ENCODE peak calls at places on chromosomes 6 and 20, in eight cellular contexts. F is CD8-positive, alpha-beta memory T cell; Y is lung; U is GM23338; Q is stomach; S is neural progenitor cell; D is breast epithelium; G is DND-41. J is an unnamed sample.

GRCh38 chr6:56399250-56399671 is 151.9 kb upstream of the COL21A1 start:
- DNase-seq in F (no peak), Y (no peak), U (no peak), Q (no peak), S (no peak), D (no peak), G (no peak), J (no peak)

GRCh38 chr6:12148317-12148801 is 136.2 kb downstream of the HIVEP1 start:
- DNase-seq in F (no peak), Y (no peak), U (no peak), Q (no peak), S (no peak), D (no peak), G (no peak), J (no peak)

GRCh38 chr6:134873500-134874388 is 76.2 kb downstream of the ALDH8A1 start:
- DNase-seq in F (no peak), Y (no peak), U (no peak), Q (peak; percentile 56), S (no peak), D (no peak), G (no peak), J (no peak)

GRCh38 chr6:129659590-129660345 is 50.2 kb downstream of the ARHGAP18 start:
- DNase-seq in F (no peak), Y (no peak), U (no peak), Q (no peak), S (no peak), D (no peak), G (no peak), J (no peak)

GRCh38 chr6:157873735-157874344 is 50.8 kb downstream of the SNX9 start:
- DNase-seq in F (peak; percentile 81), Y (peak; percentile 70), U (peak; percentile 93), Q (peak; percentile 85), S (peak; percentile 81), D (peak; percentile 81), G (peak; percentile 80), J (peak; percentile 57)

GRCh38 chr6:43303751-43304331 is 4.8 kb downstream of the CRIP3 start:
- DNase-seq in F (no peak), Y (no peak), U (no peak), Q (no peak), S (no peak), D (no peak), G (no peak), J (no peak)

GRCh38 chr6:11139051-11139960 is 27.8 kb upstream of the ERVFRD-1 start:
- DNase-seq in F (no peak), Y (no peak), U (no peak), Q (no peak), S (no peak), D (no peak), G (no peak), J (no peak)

GRCh38 chr20:37868998-37869861 is 33.7 kb upstream of the VSTM2L start:
- DNase-seq in F (no peak), Y (no peak), U (peak; percentile 44), Q (no peak), S (peak; percentile 21), D (no peak), G (no peak), J (no peak)

GRCh38 chr20:2820084-2820895 is 4.1 kb downstream of the TMEM239 start:
- DNase-seq in F (peak; percentile 45), Y (peak; percentile 28), U (peak; percentile 70), Q (no peak), S (peak; percentile 43), D (no peak), G (peak; percentile 3), J (no peak)

GRCh38 chr6:74075323-74075722 is 379.3 kb downstream of the CD109 start:
- DNase-seq in F (no peak), Y (no peak), U (no peak), Q (no peak), S (no peak), D (no peak), G (no peak), J (peak; percentile 24)

GRCh38 chr6:46510656-46511055 is 19.4 kb upstream of the RCAN2 start:
- DNase-seq in F (no peak), Y (no peak), U (no peak), Q (no peak), S (no peak), D (no peak), G (no peak), J (peak; percentile 64)

GRCh38 chr20:5400164-5400762 is 83.5 kb upstream of the PROKR2 start:
- DNase-seq in F (no peak), Y (no peak), U (peak; percentile 69), Q (no peak), S (peak; percentile 73), D (no peak), G (peak; percentile 52), J (no peak)

GRCh38 chr20:53808733-53809132 is 215.1 kb upstream of the ZNF217 start:
- DNase-seq in F (no peak), Y (no peak), U (no peak), Q (no peak), S (no peak), D (no peak), G (no peak), J (no peak)

GRCh38 chr20:50312682-50313187 is 122.1 kb downstream of the CEBPB start:
- DNase-seq in F (no peak), Y (peak; percentile 79), U (no peak), Q (peak; percentile 86), S (no peak), D (peak; percentile 80), G (no peak), J (peak; percentile 61)

GRCh38 chr6:125030969-125031368 is 68.7 kb downstream of the RNF217 start:
- DNase-seq in F (no peak), Y (no peak), U (no peak), Q (no peak), S (no peak), D (no peak), G (no peak), J (no peak)

GRCh38 chr20:60206259-60206658 is 248.0 kb downstream of the CDH26 start:
- DNase-seq in F (no peak), Y (no peak), U (peak; percentile 49), Q (no peak), S (peak; percentile 67), D (no peak), G (peak; percentile 66), J (no peak)

GRCh38 chr20:13656721-13657368 is 18.1 kb upstream of the TASP1 start:
- DNase-seq in F (no peak), Y (no peak), U (no peak), Q (no peak), S (no peak), D (no peak), G (no peak), J (no peak)

DNA sequence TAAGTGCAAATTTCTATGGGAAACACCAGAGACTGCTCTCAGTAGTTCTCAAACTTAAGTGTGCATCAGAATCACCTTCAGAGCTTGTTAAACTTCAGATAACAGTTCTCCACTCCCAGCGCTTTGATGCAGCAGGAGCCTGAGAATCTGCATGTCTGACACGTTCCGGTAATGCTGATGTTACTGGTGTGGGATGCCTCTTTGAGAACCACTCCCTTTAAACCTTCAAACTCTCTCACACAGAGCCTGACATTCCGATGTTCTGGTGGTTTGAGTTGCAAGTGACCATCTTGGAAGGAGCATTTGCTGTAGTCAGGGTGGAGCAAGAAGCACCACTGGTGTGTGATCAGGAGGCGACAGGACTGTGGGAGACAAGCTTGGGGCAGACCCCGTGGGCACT is 57.9 kb downstream of the OTOR start:
- DNase-seq in F (no peak), Y (no peak), U (no peak), Q (no peak), S (no peak), D (no peak), G (no peak), J (no peak)
- H3K27me3 ChIP-seq in F (peaks cover 23% of the 10 kb centered on the region), Y (peaks cover 3% of the 10 kb centered on the region), U (no peaks in the 10 kb centered on the region), Q (peaks cover 67% of the 10 kb centered on the region), S (no peaks in the 10 kb centered on the region), D (no peaks in the 10 kb centered on the region), G (peaks cover 18% of the 10 kb centered on the region), J (no peaks in the 10 kb centered on the region)

GRCh38 chr20:44069203-44069931 is 117.6 kb downstream of the JPH2 start:
- DNase-seq in F (peak; percentile 84), Y (no peak), U (no peak), Q (peak; percentile 30), S (no peak), D (no peak), G (peak; percentile 81), J (no peak)
- H3K4me1 ChIP-seq in F (peaks cover 79% of the 10 kb centered on the region), Y (no peaks in the 10 kb centered on the region), U (no peaks in the 10 kb centered on the region), Q (peaks cover 7% of the 10 kb centered on the region), S (no peaks in the 10 kb centered on the region), D (no peaks in the 10 kb centered on the region), G (peaks cover 47% of the 10 kb centered on the region), J (no peaks in the 10 kb centered on the region)

GRCh38 chr20:62604796-62605195 is 37.5 kb upstream of the SLCO4A1 start:
- DNase-seq in F (no peak), Y (no peak), U (no peak), Q (no peak), S (no peak), D (no peak), G (no peak), J (no peak)

GRCh38 chr20:62602550-62602949 is 39.8 kb upstream of the SLCO4A1 start:
- DNase-seq in F (no peak), Y (peak; percentile 76), U (no peak), Q (peak; percentile 45), S (no peak), D (peak; percentile 68), G (peak; percentile 20), J (no peak)

GRCh38 chr20:62603907-62604785 is 38.2 kb upstream of the SLCO4A1 start:
- DNase-seq in F (no peak), Y (no peak), U (no peak), Q (no peak), S (no peak), D (no peak), G (no peak), J (no peak)

GRCh38 chr20:62601172-62601571 is 41.1 kb upstream of the SLCO4A1 start:
- DNase-seq in F (no peak), Y (no peak), U (no peak), Q (no peak), S (no peak), D (no peak), G (no peak), J (no peak)

GRCh38 chr20:62603021-62603906 is 39.0 kb upstream of the SLCO4A1 start:
- DNase-seq in F (peak; percentile 72), Y (peak; percentile 74), U (no peak), Q (peak; percentile 88), S (no peak), D (peak; percentile 83), G (no peak), J (no peak)
- H3K27ac ChIP-seq in F (no peak overlapping the region), Y (peak overlapping the region; percentile 82), U (no peak overlapping the region), Q (peak overlapping the region; percentile 66), S (no peak overlapping the region), D (peak overlapping the region; percentile 93), G (no peak overlapping the region), J (no peak overlapping the region)

GRCh38 chr20:63260943-63261807 is 6.9 kb upstream of the NKAIN4 start:
- DNase-seq in F (no peak), Y (no peak), U (no peak), Q (no peak), S (peak; percentile 61), D (no peak), G (no peak), J (no peak)

GRCh38 chr20:63259734-63260460 is 5.6 kb upstream of the NKAIN4 start:
- DNase-seq in F (no peak), Y (no peak), U (no peak), Q (no peak), S (no peak), D (no peak), G (no peak), J (no peak)

GRCh38 chr20:63258826-63259225 is 4.6 kb upstream of the NKAIN4 start:
- DNase-seq in F (no peak), Y (no peak), U (no peak), Q (no peak), S (no peak), D (no peak), G (no peak), J (no peak)

GRCh38 chr20:63261808-63262528 is 7.7 kb upstream of the NKAIN4 start:
- DNase-seq in F (no peak), Y (no peak), U (no peak), Q (no peak), S (no peak), D (no peak), G (no peak), J (no peak)

GRCh38 chr20:63260521-63260920 is 6.3 kb upstream of the NKAIN4 start:
- DNase-seq in F (no peak), Y (no peak), U (no peak), Q (no peak), S (no peak), D (no peak), G (no peak), J (no peak)
- H3K27me3 ChIP-seq in F (peaks cover 8% of the 10 kb centered on the region), Y (peaks cover 7% of the 10 kb centered on the region), U (peaks cover 7% of the 10 kb centered on the region), Q (peaks cover 94% of the 10 kb centered on the region), S (no peaks in the 10 kb centered on the region), D (no peaks in the 10 kb centered on the region), G (peaks cover 6% of the 10 kb centered on the region), J (no peaks in the 10 kb centered on the region)

J was measured in tibial nerve.